ENCODE peak calls at places on chromosomes 13 and 19, in nine cellular contexts. L is T-cell; U is HuH-7.5; H is activated CD4-positive, alpha-beta T cell treated with anti-CD3 and anti-CD28 coated beads for 48 hours; C is AG08395; S is chondrocyte; E is mesendoderm; J is dermis blood vessel endothelial cell; Q is NCI-H2081. W is an unnamed sample.

GRCh38 chr13:32881074-32881791 is 135.0 kb upstream of the KL start:
- DNase-seq in U (no peak), S (no peak), C (peak; percentile 65), E (no peak), Q (no peak), H (no peak), J (no peak), L (no peak), W (no peak)

GRCh38 chr19:35249146-35249847 is 495 bp downstream of the LSR start:
- DNase-seq in S (no peak), J (no peak), Q (no peak), C (no peak), H (no peak), U (peak; percentile 48), L (no peak), E (peak; percentile 47), W (no peak)

GRCh38 chr19:46404884-46405658 is 8.3 kb downstream of the CCDC8 start:
- DNase-seq in L (no peak), S (peak; percentile 70), U (peak; percentile 68), J (peak; percentile 41), C (no peak), Q (no peak), H (peak; percentile 51), E (peak; percentile 82), W (peak; percentile 36)

GRCh38 chr13:42041017-42041683 is 7.3 kb upstream of the DGKH start:
- DNase-seq in H (peak; percentile 70), C (peak; percentile 20), U (peak; percentile 46), Q (peak; percentile 60), S (no peak), J (peak; percentile 74), L (no peak), E (peak; percentile 71), W (peak; percentile 70)

GRCh38 chr13:59178344-59178743 is 985.4 kb downstream of the DIAPH3 start:
- DNase-seq in S (no peak), Q (no peak), U (no peak), J (no peak), H (no peak), E (peak; percentile 47), C (no peak), L (no peak), W (peak; percentile 55)

GRCh38 chr19:30649934-30650614 is 277.9 kb downstream of the ZNF536 start:
- DNase-seq in L (no peak), H (peak; percentile 47), J (peak; percentile 72), C (peak; percentile 74), Q (peak; percentile 15), E (peak; percentile 60), S (no peak), U (peak; percentile 55), W (peak; percentile 81)

GRCh38 chr19:5680437-5681368 is at the start of the genes HSD11B1L and MICOS13:
- DNase-seq in C (peak; percentile 97), U (peak; percentile 98), Q (peak; percentile 99), E (peak; percentile 99), S (peak; percentile 99), J (peak; percentile 99), H (peak; percentile 98), L (peak; percentile 97), W (peak; percentile 99)

GRCh38 chr19:51439021-51439465 is 19.2 kb downstream of the SIGLEC8 start:
- DNase-seq in L (peak; percentile 12), E (peak; percentile 21), H (peak; percentile 52), U (no peak), J (peak; percentile 47), S (no peak), Q (no peak), C (peak; percentile 13), W (no peak)

GRCh38 chr13:100234524-100235136 is 145.7 kb downstream of the PCCA start:
- DNase-seq in U (no peak), J (no peak), S (no peak), E (peak; percentile 45), Q (no peak), L (no peak), C (no peak), H (no peak), W (no peak)

W was measured in NCI-H82.